ENCODE peak calls at places on chromosomes 5 and 9, in four cellular contexts. One of them, this sample, is unnamed.
A peak's percentile ranks its signal among the peaks of the same experiment; 100 is the strongest.

GRCh38 chr5:167912944-167913343 is 378.5 kb upstream of the WWC1 start:
- DNase-seq in foreskin keratinocyte: peak; percentile 47
- DNase-seq in tibial nerve: no peak
- DNase-seq in spleen: no peak
- DNase-seq in this sample: no peak

GRCh38 chr5:169157064-169157463 is 143.9 kb downstream of the SLIT3 start:
- DNase-seq in foreskin keratinocyte: no peak
- DNase-seq in tibial nerve: no peak
- DNase-seq in spleen: no peak
- DNase-seq in this sample: no peak

GRCh38 chr9:126081746-126082145 is 244.9 kb upstream of the MVB12B start:
- DNase-seq in foreskin keratinocyte: no peak
- DNase-seq in tibial nerve: no peak
- DNase-seq in spleen: no peak
- DNase-seq in this sample: no peak

GRCh38 chr5:150589791-150590601 is 50.5 kb upstream of the SYNPO start:
- DNase-seq in foreskin keratinocyte: no peak
- DNase-seq in tibial nerve: peak; percentile 62
- DNase-seq in spleen: peak; percentile 69
- DNase-seq in this sample: peak; percentile 69

GRCh38 chr5:14035859-14036440 is 91.5 kb upstream of the DNAH5 start:
- DNase-seq in foreskin keratinocyte: peak; percentile 100
- DNase-seq in tibial nerve: no peak
- DNase-seq in spleen: no peak
- DNase-seq in this sample: no peak

GRCh38 chr9:38681747-38682227 is 38.1 kb downstream of the FAM240B start:
- DNase-seq in foreskin keratinocyte: peak; percentile 85
- DNase-seq in tibial nerve: no peak
- DNase-seq in spleen: no peak
- DNase-seq in this sample: no peak

GRCh38 chr9:12680757-12681156 is 12.4 kb upstream of the TYRP1 start:
- DNase-seq in foreskin keratinocyte: no peak
- DNase-seq in tibial nerve: no peak
- DNase-seq in spleen: no peak
- DNase-seq in this sample: no peak

GRCh38 chr5:88829053-88829452 is 53.9 kb downstream of the MEF2C start:
- DNase-seq in foreskin keratinocyte: no peak
- DNase-seq in tibial nerve: no peak
- DNase-seq in spleen: no peak
- DNase-seq in this sample: no peak

GRCh38 chr9:114386886-114387677 is 700 bp downstream of the AKNA start:
- DNase-seq in foreskin keratinocyte: no peak
- DNase-seq in tibial nerve: no peak
- DNase-seq in spleen: peak; percentile 89
- DNase-seq in this sample: no peak

GRCh38 chr5:61198606-61199005 is 36.3 kb upstream of the SMIM15 start:
- DNase-seq in foreskin keratinocyte: no peak
- DNase-seq in tibial nerve: no peak
- DNase-seq in spleen: no peak
- DNase-seq in this sample: no peak

GRCh38 chr9:116693233-116693731 is 6.2 kb downstream of the TRIM32 start:
- DNase-seq in foreskin keratinocyte: peak; percentile 92
- DNase-seq in tibial nerve: no peak
- DNase-seq in spleen: no peak
- DNase-seq in this sample: no peak

GRCh38 chr5:32852535-32852934 is 141.4 kb downstream of the NPR3 start:
- DNase-seq in foreskin keratinocyte: no peak
- DNase-seq in tibial nerve: peak; percentile 64
- DNase-seq in spleen: no peak
- DNase-seq in this sample: no peak

GRCh38 chr5:24773241-24773640 is 128.5 kb upstream of the CDH10 start:
- DNase-seq in foreskin keratinocyte: peak; percentile 11
- DNase-seq in tibial nerve: no peak
- DNase-seq in spleen: no peak
- DNase-seq in this sample: no peak

GRCh38 chr5:23330726-23331125 is 176.7 kb upstream of the PRDM9 start:
- DNase-seq in foreskin keratinocyte: peak; percentile 44
- DNase-seq in tibial nerve: no peak
- DNase-seq in spleen: no peak
- DNase-seq in this sample: no peak

GRCh38 chr5:66406761-66407289 is 189.4 kb upstream of the MAST4 start:
- DNase-seq in foreskin keratinocyte: no peak
- DNase-seq in tibial nerve: no peak
- DNase-seq in spleen: no peak
- DNase-seq in this sample: no peak

GRCh38 chr9:1726993-1727759 is 288.0 kb upstream of the SMARCA2 start:
- DNase-seq in foreskin keratinocyte: no peak
- DNase-seq in tibial nerve: no peak
- DNase-seq in spleen: no peak
- DNase-seq in this sample: no peak

GRCh38 chr9:9820411-9820810 is 792.4 kb downstream of the PTPRD start:
- DNase-seq in foreskin keratinocyte: peak; percentile 0
- DNase-seq in tibial nerve: no peak
- DNase-seq in spleen: no peak
- DNase-seq in this sample: no peak

GRCh38 chr5:55177078-55177477 is 4.1 kb upstream of the CDC20B start:
- DNase-seq in foreskin keratinocyte: no peak
- DNase-seq in tibial nerve: no peak
- DNase-seq in spleen: no peak
- DNase-seq in this sample: no peak

GRCh38 chr5:111950660-111951059 is 193.7 kb upstream of the NREP start:
- DNase-seq in foreskin keratinocyte: peak; percentile 73
- DNase-seq in tibial nerve: no peak
- DNase-seq in spleen: no peak
- DNase-seq in this sample: no peak

GRCh38 chr5:139651863-139652787 is 4.0 kb downstream of the CXXC5 start:
- DNase-seq in foreskin keratinocyte: peak; percentile 84
- DNase-seq in tibial nerve: peak; percentile 84
- DNase-seq in spleen: peak; percentile 93
- DNase-seq in this sample: peak; percentile 90

GRCh38 chr9:87494970-87495471 is 2.6 kb upstream of the DAPK1 start:
- DNase-seq in foreskin keratinocyte: peak; percentile 84
- DNase-seq in tibial nerve: no peak
- DNase-seq in spleen: no peak
- DNase-seq in this sample: no peak

GRCh38 chr5:156219483-156219882 is 107.5 kb upstream of the SGCD start:
- DNase-seq in foreskin keratinocyte: no peak
- DNase-seq in tibial nerve: no peak
- DNase-seq in spleen: no peak
- DNase-seq in this sample: no peak

GRCh38 chr5:68467208-68467607 is 251.7 kb downstream of the PIK3R1 start:
- DNase-seq in foreskin keratinocyte: peak; percentile 39
- DNase-seq in tibial nerve: no peak
- DNase-seq in spleen: no peak
- DNase-seq in this sample: no peak

GRCh38 chr5:160353379-160353778 is 17.0 kb downstream of the C1QTNF2 start:
- DNase-seq in foreskin keratinocyte: no peak
- DNase-seq in tibial nerve: no peak
- DNase-seq in spleen: no peak
- DNase-seq in this sample: no peak

GRCh38 chr5:93850311-93850710 is 108.9 kb upstream of the POU5F2 start:
- DNase-seq in foreskin keratinocyte: no peak
- DNase-seq in tibial nerve: no peak
- DNase-seq in spleen: no peak
- DNase-seq in this sample: no peak

GRCh38 chr9:37390759-37391158 is 31.7 kb upstream of the GRHPR start:
- DNase-seq in foreskin keratinocyte: no peak
- DNase-seq in tibial nerve: no peak
- DNase-seq in spleen: no peak
- DNase-seq in this sample: no peak

GRCh38 chr5:36683821-36684434 is 77.5 kb downstream of the SLC1A3 start:
- DNase-seq in foreskin keratinocyte: no peak
- DNase-seq in tibial nerve: no peak
- DNase-seq in spleen: no peak
- DNase-seq in this sample: peak; percentile 70

GRCh38 chr9:38068616-38068865 is 486 bp downstream of the SHB start:
- DNase-seq in foreskin keratinocyte: peak; percentile 61
- DNase-seq in tibial nerve: no peak
- DNase-seq in spleen: no peak
- DNase-seq in this sample: no peak

GRCh38 chr9:89878687-89879086 is 273.9 kb downstream of the GADD45G start:
- DNase-seq in foreskin keratinocyte: no peak
- DNase-seq in tibial nerve: peak; percentile 32
- DNase-seq in spleen: peak; percentile 70
- DNase-seq in this sample: peak; percentile 76

GRCh38 chr5:168822745-168823281 is 243.6 kb upstream of the PANK3 start:
- DNase-seq in foreskin keratinocyte: peak; percentile 18
- DNase-seq in tibial nerve: no peak
- DNase-seq in spleen: no peak
- DNase-seq in this sample: no peak

GRCh38 chr5:43075319-43076293 is 35.5 kb upstream of the ANXA2R start:
- DNase-seq in foreskin keratinocyte: no peak
- DNase-seq in tibial nerve: no peak
- DNase-seq in spleen: no peak
- DNase-seq in this sample: no peak

GRCh38 chr5:154163327-154163997 is 27.1 kb upstream of the GALNT10 start:
- DNase-seq in foreskin keratinocyte: no peak
- DNase-seq in tibial nerve: no peak
- DNase-seq in spleen: no peak
- DNase-seq in this sample: no peak

GRCh38 chr5:154162475-154163217 is 27.9 kb upstream of the GALNT10 start:
- DNase-seq in foreskin keratinocyte: no peak
- DNase-seq in tibial nerve: no peak
- DNase-seq in spleen: no peak
- DNase-seq in this sample: no peak

GRCh38 chr5:154159343-154159742 is 31.2 kb upstream of the GALNT10 start:
- DNase-seq in foreskin keratinocyte: peak; percentile 25
- DNase-seq in tibial nerve: no peak
- DNase-seq in spleen: no peak
- DNase-seq in this sample: no peak

GRCh38 chr5:154158379-154158738 is 32.2 kb upstream of the GALNT10 start:
- DNase-seq in foreskin keratinocyte: no peak
- DNase-seq in tibial nerve: no peak
- DNase-seq in spleen: no peak
- DNase-seq in this sample: no peak

DNA sequence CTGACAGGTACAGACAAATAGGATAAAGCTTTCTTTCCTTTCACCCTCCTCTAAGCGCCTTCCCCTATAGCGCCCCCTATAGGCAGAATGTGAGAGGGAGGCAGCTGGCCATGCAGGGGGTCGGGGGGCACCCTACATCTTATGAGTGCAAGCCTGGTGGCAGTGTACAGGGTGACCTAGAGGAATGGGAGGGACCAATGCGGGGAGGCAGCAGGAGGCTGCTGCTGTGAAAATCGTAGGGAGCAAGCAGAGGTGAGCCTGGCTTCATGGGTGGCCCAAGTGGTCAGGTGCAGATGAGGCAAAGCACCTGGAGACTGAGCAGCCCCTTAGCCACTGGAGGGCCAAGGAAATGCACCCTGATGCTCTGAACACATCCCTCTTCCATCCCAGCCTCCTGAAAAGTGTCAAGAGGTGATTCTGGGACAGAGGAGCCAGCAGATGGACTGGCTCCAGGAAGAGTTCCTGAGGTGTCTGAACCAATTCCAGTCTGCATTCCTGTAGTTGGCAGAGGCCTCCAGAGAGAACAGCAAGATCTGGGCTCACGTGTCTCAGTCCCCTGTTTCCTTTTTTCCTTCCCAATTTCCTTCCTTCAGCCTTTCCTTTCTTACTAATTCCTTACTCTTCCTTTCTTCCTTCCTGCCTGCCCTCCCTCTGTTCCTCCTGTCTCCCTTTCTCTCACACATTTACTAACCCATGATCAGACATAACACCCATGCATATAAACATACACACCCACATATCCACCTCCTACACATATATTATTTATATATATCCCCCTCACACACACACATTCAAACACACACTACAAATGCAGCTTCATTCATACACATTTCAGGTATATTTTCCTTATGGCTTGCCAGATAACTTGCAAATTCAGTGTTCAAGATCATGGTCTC is 32.8 kb upstream of the GALNT10 start:
- DNase-seq in foreskin keratinocyte: no peak
- DNase-seq in tibial nerve: no peak
- DNase-seq in spleen: no peak
- DNase-seq in this sample: no peak
- TF ChIP-seq CTCF in foreskin keratinocyte: peak; percentile 43
- TF ChIP-seq CTCF in tibial nerve: no peak
- TF ChIP-seq CTCF in spleen: peak; percentile 26
- TF ChIP-seq CTCF in this sample: peak; percentile 27

GRCh38 chr5:131328536-131329186 is 64.8 kb downstream of the CDC42SE2 start:
- DNase-seq in foreskin keratinocyte: peak; percentile 73
- DNase-seq in tibial nerve: no peak
- DNase-seq in spleen: no peak
- DNase-seq in this sample: no peak

GRCh38 chr5:131330031-131330430 is 66.2 kb downstream of the CDC42SE2 start:
- DNase-seq in foreskin keratinocyte: peak; percentile 41
- DNase-seq in tibial nerve: no peak
- DNase-seq in spleen: no peak
- DNase-seq in this sample: no peak

GRCh38 chr5:131323378-131323777 is 59.5 kb downstream of the CDC42SE2 start:
- DNase-seq in foreskin keratinocyte: peak; percentile 16
- DNase-seq in tibial nerve: no peak
- DNase-seq in spleen: no peak
- DNase-seq in this sample: no peak

GRCh38 chr5:131324311-131324710 is 60.5 kb downstream of the CDC42SE2 start:
- DNase-seq in foreskin keratinocyte: no peak
- DNase-seq in tibial nerve: no peak
- DNase-seq in spleen: no peak
- DNase-seq in this sample: no peak

DNA sequence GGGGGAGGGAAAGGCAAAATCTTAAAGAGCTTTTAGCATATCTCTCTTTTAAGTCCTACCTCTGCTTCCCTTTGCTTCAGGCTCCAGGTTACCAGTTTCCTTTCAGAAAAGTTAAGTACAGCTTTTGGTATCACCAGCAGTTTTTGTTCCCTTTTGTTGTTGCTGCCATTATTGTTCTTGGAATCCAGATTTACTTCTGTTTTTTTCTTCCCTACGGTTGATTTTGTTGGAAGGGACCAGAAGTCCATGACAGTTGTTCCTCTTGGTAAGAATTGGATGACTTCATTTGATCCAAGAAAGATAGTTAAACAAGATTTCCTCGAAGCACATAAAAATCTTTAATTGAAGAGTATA is 65.3 kb downstream of the CDC42SE2 start:
- DNase-seq in foreskin keratinocyte: no peak
- DNase-seq in tibial nerve: no peak
- DNase-seq in spleen: no peak
- DNase-seq in this sample: no peak
- H3K4me1 ChIP-seq in foreskin keratinocyte: peaks cover 22% of the 10 kb centered on the region
- H3K4me1 ChIP-seq in tibial nerve: no peaks in the 10 kb centered on the region
- H3K4me1 ChIP-seq in spleen: peaks cover 49% of the 10 kb centered on the region
- H3K4me1 ChIP-seq in this sample: peaks cover 8% of the 10 kb centered on the region

GRCh38 chr9:133679056-133679455 is 42.9 kb downstream of the DBH start:
- DNase-seq in foreskin keratinocyte: no peak
- DNase-seq in tibial nerve: no peak
- DNase-seq in spleen: no peak
- DNase-seq in this sample: no peak
- H3K27ac ChIP-seq in foreskin keratinocyte: no peak overlapping the region
- H3K27ac ChIP-seq in tibial nerve: no peak overlapping the region
- H3K27ac ChIP-seq in spleen: no peak overlapping the region
- H3K27ac ChIP-seq in this sample: no peak overlapping the region

GRCh38 chr5:146475906-146476305 is 28.8 kb downstream of the TCERG1 start:
- DNase-seq in foreskin keratinocyte: no peak
- DNase-seq in tibial nerve: no peak
- DNase-seq in spleen: no peak
- DNase-seq in this sample: no peak

GRCh38 chr5:146474040-146474439 is 26.9 kb downstream of the TCERG1 start:
- DNase-seq in foreskin keratinocyte: no peak
- DNase-seq in tibial nerve: no peak
- DNase-seq in spleen: no peak
- DNase-seq in this sample: no peak

GRCh38 chr5:146475190-146475801 is 28.2 kb downstream of the TCERG1 start:
- DNase-seq in foreskin keratinocyte: no peak
- DNase-seq in tibial nerve: no peak
- DNase-seq in spleen: no peak
- DNase-seq in this sample: no peak
- TF ChIP-seq CTCF in foreskin keratinocyte: peak; percentile 46
- TF ChIP-seq CTCF in tibial nerve: no peak
- TF ChIP-seq CTCF in spleen: no peak
- TF ChIP-seq CTCF in this sample: no peak

This sample was measured in upper lobe of right lung.